ENCODE peak calls at places on chromosomes 1 and 21, in five cellular contexts. O is glutamatergic neuron; Q is GM06990; M is activated CD8-positive, alpha-beta memory T cell treated with anti-CD3 and anti-CD28 coated beads, Interleukin-2, amount 50 U/mL, for 48 hours; X is choroid plexus epithelial cell. B is an unnamed sample.

GRCh38 chr1:154419620-154420020 is 14.5 kb downstream of the IL6R start:
- DNase-seq in O (no peak), Q (no peak), M (no peak), X (peak), B (peak)

GRCh38 chr1:42981406-42981805 is 22.7 kb upstream of the SLC2A1 start:
- DNase-seq in O (no peak), Q (no peak), M (no peak), X (no peak), B (no peak)

GRCh38 chr1:159076753-159077656 is at the start of gene AIM2:
- DNase-seq in O (no peak), Q (peak), M (peak), X (no peak), B (no peak)

GRCh38 chr21:40839551-40839950 is 7.4 kb downstream of the DSCAM start:
- DNase-seq in O (no peak), Q (no peak), M (no peak), X (no peak), B (no peak)

GRCh38 chr1:150974580-150975478 is at the start of gene CERS2:
- DNase-seq in O (peak), Q (peak), M (peak), X (peak), B (peak)

GRCh38 chr1:235465066-235465465 is 39.2 kb downstream of the B3GALNT2 start:
- DNase-seq in O (no peak), Q (no peak), M (no peak), X (no peak), B (no peak)

GRCh38 chr1:39720094-39720999 is 18.3 kb upstream of the PPIE start:
- DNase-seq in O (no peak), Q (peak), M (no peak), X (peak), B (peak)

GRCh38 chr1:239872554-239872953 is 219.1 kb upstream of the FMN2 start:
- DNase-seq in O (no peak), Q (no peak), M (no peak), X (no peak), B (no peak)

GRCh38 chr1:34167091-34167788 is 2.2 kb upstream of the CSMD2 start:
- DNase-seq in O (no peak), Q (no peak), M (no peak), X (no peak), B (no peak)